ENCODE peak calls at places on chromosomes 13 and 19, in four cellular contexts. P is stimulated activated CD4-positive, alpha-beta T cell treated with anti-CD3 and anti-CD28 coated beads, Interleukin-1b, Interleukin-23, amount 100 ng/mL, for 4 hours; K is coronary artery; U is Kasumi-1. N is an unnamed sample.

GRCh38 chr13:32650705-32651311 is 64.6 kb downstream of the PDS5B start:
- DNase-seq in U (peak), K (no peak), P (peak), N (peak)

GRCh38 chr13:85543144-85543543 is 256.1 kb downstream of the SLITRK6 start:
- DNase-seq in U (no peak), P (no peak), K (no peak), N (peak)

GRCh38 chr13:27830010-27830409 is 37.7 kb downstream of the GSX1 start:
- DNase-seq in K (no peak), U (peak), P (peak), N (peak)

GRCh38 chr19:54548806-54549205 is 24.8 kb upstream of the LILRA2 start:
- DNase-seq in K (no peak), P (no peak), U (no peak), N (no peak)

GRCh38 chr19:3374369-3375112 is 8.2 kb downstream of the NFIC start:
- DNase-seq in U (no peak), P (no peak), K (peak), N (no peak)

GRCh38 chr13:30847697-30848307 is 58.3 kb upstream of the MEDAG start:
- DNase-seq in U (no peak), K (peak), P (no peak), N (no peak)

GRCh38 chr13:89925107-89925506 is 1422.4 kb upstream of the MIR17HG start:
- DNase-seq in K (no peak), U (peak), P (no peak), N (peak)

GRCh38 chr13:28837111-28837510 is 17.0 kb downstream of the MTUS2 start:
- DNase-seq in U (no peak), P (no peak), K (no peak), N (no peak)

GRCh38 chr13:113598081-113598410 is 13.5 kb downstream of the TFDP1 start:
- DNase-seq in K (peak), U (no peak), P (no peak), N (no peak)

GRCh38 chr19:34734601-34735103 is 609 bp downstream of the ZNF181 start:
- DNase-seq in P (no peak), K (no peak), U (no peak), N (no peak)

GRCh38 chr19:29841559-29842367 is 30.0 kb downstream of the CCNE1 start:
- DNase-seq in P (no peak), U (no peak), K (no peak), N (peak)

GRCh38 chr13:37001921-37002250 is 1.3 kb downstream of the EXOSC8 start:
- DNase-seq in K (no peak), P (no peak), U (no peak), N (peak)

GRCh38 chr13:33328691-33329090 is 43.1 kb upstream of the STARD13 start:
- DNase-seq in U (no peak), K (no peak), P (no peak), N (no peak)

GRCh38 chr19:17323973-17324327 is 10.7 kb downstream of the ANO8 start:
- DNase-seq in K (no peak), P (no peak), U (no peak), N (no peak)

GRCh38 chr13:26601669-26602068 is 44.2 kb downstream of the WASF3 start:
- DNase-seq in P (no peak), K (no peak), U (peak), N (peak)

GRCh38 chr19:2422951-2423880 is 4.2 kb downstream of the TIMM13 start:
- DNase-seq in U (no peak), K (peak), P (no peak), N (no peak)

GRCh38 chr13:38346764-38347163 is 2.9 kb upstream of the UFM1 start:
- DNase-seq in K (no peak), U (no peak), P (no peak), N (no peak)

GRCh38 chr13:113207890-113208423 is 512 bp downstream of the PCID2 start:
- DNase-seq in P (no peak), U (no peak), K (no peak), N (peak)

GRCh38 chr13:51797664-51798488 is 6.1 kb downstream of the DHRS12 start:
- DNase-seq in K (no peak), U (peak), P (peak), N (peak)

GRCh38 chr19:10828981-10829821 is 6.8 kb downstream of the TMED1 start:
- DNase-seq in U (peak), P (no peak), K (no peak), N (no peak)

GRCh38 chr19:55136399-55137102 is 12.5 kb downstream of the TNNT1 start:
- DNase-seq in K (no peak), U (no peak), P (no peak), N (no peak)

GRCh38 chr19:7773841-7774240 is 10.8 kb downstream of the CLEC4M start:
- DNase-seq in K (no peak), P (no peak), U (no peak), N (no peak)

GRCh38 chr13:71886880-71887279 is 19.9 kb upstream of the DACH1 start:
- DNase-seq in K (no peak), P (no peak), U (no peak), N (no peak)

GRCh38 chr19:58398087-58398486 is 2.6 kb downstream of the RNF225 start:
- DNase-seq in K (no peak), U (no peak), P (no peak), N (no peak)